ENCODE peak calls at places on chromosome 5, in seven cellular contexts. G, O, Y, B, N, D and M are unnamed samples.

GRCh38 chr5:40359093-40359492 is 320.6 kb upstream of the PTGER4 start:
- DNase-seq in G (no peak), O (no peak), Y (no peak), B (no peak), N (no peak), D (no peak), M (no peak)

GRCh38 chr5:134022333-134022732 is 17.6 kb upstream of the VDAC1 start:
- DNase-seq in G (no peak), O (no peak), Y (no peak), B (no peak), N (no peak), D (no peak), M (no peak)

GRCh38 chr5:28603869-28604268 is 1565.5 kb upstream of the CDH9 start:
- DNase-seq in G (no peak), O (no peak), Y (no peak), B (peak), N (no peak), D (no peak), M (no peak)

GRCh38 chr5:131112424-131112823 is 52.6 kb downstream of the HINT1 start:
- DNase-seq in G (no peak), O (no peak), Y (no peak), B (no peak), N (no peak), D (no peak), M (no peak)

GRCh38 chr5:161269125-161269524 is 277.4 kb downstream of the GABRB2 start:
- DNase-seq in G (no peak), O (no peak), Y (no peak), B (no peak), N (no peak), D (no peak), M (no peak)

GRCh38 chr5:57680686-57681085 is 198.1 kb upstream of the ACTBL2 start:
- DNase-seq in G (no peak), O (no peak), Y (no peak), B (no peak), N (no peak), D (no peak), M (no peak)

GRCh38 chr5:54415896-54416640 is 39.4 kb upstream of the HSPB3 start:
- DNase-seq in G (no peak), O (no peak), Y (no peak), B (no peak), N (no peak), D (no peak), M (no peak)

GRCh38 chr5:17772232-17772631 is 138.0 kb downstream of the TAF11L14 start:
- DNase-seq in G (no peak), O (no peak), Y (no peak), B (no peak), N (no peak), D (no peak), M (no peak)

GRCh38 chr5:10399839-10400238 is 41.8 kb upstream of the ROPN1L start:
- DNase-seq in G (no peak), O (no peak), Y (no peak), B (no peak), N (no peak), D (no peak), M (no peak)

GRCh38 chr5:3200356-3200755 is 395.3 kb upstream of the IRX1 start:
- DNase-seq in G (no peak), O (no peak), Y (no peak), B (no peak), N (no peak), D (no peak), M (no peak)

GRCh38 chr5:123429993-123430392 is 6.8 kb upstream of the CEP120 start:
- DNase-seq in G (no peak), O (peak), Y (peak), B (no peak), N (no peak), D (no peak), M (no peak)

GRCh38 chr5:89457411-89458329 is 574.7 kb upstream of the MEF2C start:
- DNase-seq in G (peak), O (peak), Y (no peak), B (no peak), N (peak), D (peak), M (peak)

GRCh38 chr5:56567278-56567677 is 248.1 kb upstream of the MAP3K1 start:
- DNase-seq in G (no peak), O (no peak), Y (no peak), B (no peak), N (no peak), D (no peak), M (no peak)

GRCh38 chr5:16957305-16958165 is 21.4 kb upstream of the MYO10 start:
- DNase-seq in G (no peak), O (no peak), Y (no peak), B (no peak), N (no peak), D (no peak), M (peak)

GRCh38 chr5:135035678-135036030 is 1.6 kb upstream of the PITX1 start:
- DNase-seq in G (no peak), O (no peak), Y (no peak), B (no peak), N (no peak), D (no peak), M (no peak)

GRCh38 chr5:111512026-111512405 is 319 bp downstream of the STARD4 start:
- DNase-seq in G (no peak), O (no peak), Y (peak), B (peak), N (no peak), D (no peak), M (no peak)

GRCh38 chr5:37043693-37044092 is 167.1 kb downstream of the NIPBL start:
- DNase-seq in G (no peak), O (no peak), Y (no peak), B (no peak), N (no peak), D (no peak), M (no peak)

GRCh38 chr5:159184858-159185381 is 24.4 kb downstream of the RNF145 start:
- DNase-seq in G (no peak), O (no peak), Y (peak), B (no peak), N (no peak), D (peak), M (peak)

GRCh38 chr5:95631265-95631957 is 11.5 kb downstream of the GPR150 start:
- DNase-seq in G (no peak), O (no peak), Y (peak), B (no peak), N (no peak), D (no peak), M (no peak)

GRCh38 chr5:39072915-39073758 is 1.1 kb downstream of the RICTOR start:
- DNase-seq in G (peak), O (no peak), Y (peak), B (no peak), N (no peak), D (peak), M (no peak)

GRCh38 chr5:177402271-177403043 is 2.0 kb upstream of the PFN3 start:
- DNase-seq in G (peak), O (peak), Y (peak), B (peak), N (peak), D (peak), M (no peak)

GRCh38 chr5:157719231-157719630 is 12.0 kb upstream of the THG1L start:
- DNase-seq in G (no peak), O (no peak), Y (no peak), B (no peak), N (no peak), D (no peak), M (no peak)

GRCh38 chr5:125480901-125481300 is 734.5 kb upstream of the ZNF608 start:
- DNase-seq in G (no peak), O (no peak), Y (no peak), B (no peak), N (no peak), D (no peak), M (no peak)

GRCh38 chr5:97115932-97116331 is 26.5 kb downstream of the LIX1 start:
- DNase-seq in G (peak), O (no peak), Y (no peak), B (no peak), N (no peak), D (no peak), M (no peak)

GRCh38 chr5:61254969-61255555 is 77.0 kb upstream of the ZSWIM6 start:
- DNase-seq in G (no peak), O (no peak), Y (no peak), B (no peak), N (no peak), D (no peak), M (no peak)

GRCh38 chr5:38673671-38674071 is 117.2 kb upstream of the LIFR start:
- DNase-seq in G (no peak), O (peak), Y (no peak), B (no peak), N (no peak), D (no peak), M (no peak)

GRCh38 chr5:136080483-136081180 is 51.8 kb downstream of the TGFBI start:
- DNase-seq in G (peak), O (peak), Y (peak), B (peak), N (peak), D (peak), M (peak)

GRCh38 chr5:151141535-151141934 is 16.0 kb downstream of the ANXA6 start:
- DNase-seq in G (peak), O (no peak), Y (no peak), B (no peak), N (no peak), D (no peak), M (no peak)

GRCh38 chr5:151142933-151143332 is 14.6 kb downstream of the ANXA6 start:
- DNase-seq in G (no peak), O (no peak), Y (no peak), B (no peak), N (no peak), D (no peak), M (no peak)

GRCh38 chr5:151144922-151145321 is 12.7 kb downstream of the ANXA6 start:
- DNase-seq in G (no peak), O (no peak), Y (no peak), B (no peak), N (no peak), D (no peak), M (no peak)

GRCh38 chr5:151146003-151146524 is 11.5 kb downstream of the ANXA6 start:
- DNase-seq in G (no peak), O (no peak), Y (no peak), B (no peak), N (no peak), D (no peak), M (no peak)

GRCh38 chr5:151144275-151144674 is 13.3 kb downstream of the ANXA6 start:
- DNase-seq in G (no peak), O (no peak), Y (no peak), B (no peak), N (no peak), D (no peak), M (no peak)
- TF ChIP-seq POLR2A in G (no peak), O (no peak), Y (no peak), B (no peak), N (no peak), D (no peak), M (no peak)

DNA sequence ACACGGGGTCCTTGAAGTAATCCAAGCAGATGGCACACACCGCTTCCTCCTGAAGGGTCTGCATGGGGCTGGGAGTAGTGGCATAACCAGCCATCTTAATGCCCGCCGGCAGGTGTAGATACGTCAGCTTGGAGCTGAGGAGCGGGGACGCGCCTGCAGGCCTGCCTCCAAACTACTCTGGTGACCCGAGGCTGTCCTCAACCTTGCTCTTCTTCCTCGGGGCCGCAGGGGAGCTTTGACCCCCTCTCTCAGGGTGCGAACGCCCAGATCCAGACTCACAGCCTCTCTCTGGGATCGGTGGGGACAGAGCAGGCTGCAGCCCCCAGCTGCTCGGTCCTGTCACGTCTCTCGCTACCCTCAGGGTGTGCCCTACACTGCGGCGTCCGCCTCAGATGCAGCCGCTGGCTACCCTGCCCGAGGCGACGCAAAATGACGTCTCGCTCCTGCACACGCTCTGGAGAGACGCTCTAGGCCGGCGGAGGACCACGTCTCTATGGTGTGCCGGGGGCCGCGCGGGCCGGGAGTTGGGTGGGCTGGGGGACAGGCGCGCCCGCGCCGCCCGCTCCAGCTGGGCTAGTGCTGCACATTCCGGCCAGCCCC is at the start of gene TRIM52:
- DNase-seq in G (peak), O (peak), Y (no peak), B (peak), N (peak), D (peak), M (peak)
- TF ChIP-seq POLR2A in G (peak), O (peak), Y (peak), B (peak), N (peak), D (peak), M (peak)

GRCh38 chr5:132961887-132962286 is 1.5 kb downstream of the AFF4 start:
- DNase-seq in G (no peak), O (no peak), Y (peak), B (no peak), N (no peak), D (peak), M (no peak)

GRCh38 chr5:132965120-132965519 is 1.7 kb upstream of the AFF4 start:
- DNase-seq in G (no peak), O (no peak), Y (no peak), B (no peak), N (no peak), D (no peak), M (no peak)

GRCh38 chr5:132962429-132962928 is 955 bp downstream of the AFF4 start:
- DNase-seq in G (peak), O (peak), Y (peak), B (peak), N (no peak), D (peak), M (no peak)

GRCh38 chr5:132963175-132964104 is at the start of gene AFF4:
- DNase-seq in G (peak), O (peak), Y (peak), B (peak), N (peak), D (peak), M (peak)
- TF ChIP-seq POLR2A in G (peak), O (peak), Y (peak), B (peak), N (peak), D (peak), M (peak)

DNA sequence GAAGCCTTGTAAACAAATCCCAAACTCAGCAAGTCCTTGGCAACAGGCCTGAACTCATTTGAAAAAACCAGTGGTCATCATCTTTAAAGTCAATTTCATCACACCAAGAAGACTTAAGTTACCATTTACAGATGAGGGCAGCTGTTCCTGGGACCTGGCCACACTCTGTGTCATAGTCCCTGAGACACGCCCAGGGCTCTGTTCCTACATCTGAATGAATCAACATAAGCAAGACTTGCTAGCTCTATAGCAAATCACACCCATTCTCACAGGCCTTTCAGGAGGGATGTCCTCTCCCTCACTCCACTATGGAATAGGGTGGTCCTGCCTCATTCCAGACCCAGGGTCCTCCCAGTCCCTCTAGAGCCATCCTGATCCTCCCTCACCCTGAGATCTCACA is 142.8 kb downstream of the NSG2 start:
- DNase-seq in G (no peak), O (peak), Y (no peak), B (no peak), N (no peak), D (no peak), M (no peak)
- TF ChIP-seq POLR2A in G (no peak), O (peak), Y (no peak), B (no peak), N (no peak), D (no peak), M (no peak)